ENCODE peak calls at places on chromosomes 16 and 17, in seven cellular contexts. One of them, this sample, is unnamed.
A peak's percentile ranks its signal among the peaks of the same experiment; 100 is the strongest.

GRCh38 chr16:75044800-75045361 is 46.1 kb downstream of the ZNRF1 start:
- DNase-seq in stomach: no peak
- DNase-seq in OCI-LY7: no peak
- DNase-seq in HFF-Myc: no peak
- DNase-seq in left ventricle myocardium inferior: peak; percentile 46
- DNase-seq in upper lobe of right lung: peak; percentile 69
- DNase-seq in tibial nerve: peak; percentile 35
- DNase-seq in this sample: no peak

GRCh38 chr17:12365805-12366204 is 299.9 kb upstream of the MYOCD start:
- DNase-seq in HFF-Myc: no peak
- DNase-seq in upper lobe of right lung: no peak
- DNase-seq in OCI-LY7: no peak
- DNase-seq in stomach: no peak
- DNase-seq in tibial nerve: no peak
- DNase-seq in left ventricle myocardium inferior: no peak
- DNase-seq in this sample: no peak

GRCh38 chr17:76716146-76716833 is 5.5 kb upstream of the MXRA7 start:
- DNase-seq in HFF-Myc: peak; percentile 56
- DNase-seq in OCI-LY7: no peak
- DNase-seq in tibial nerve: peak; percentile 17
- DNase-seq in stomach: peak; percentile 48
- DNase-seq in upper lobe of right lung: peak; percentile 63
- DNase-seq in left ventricle myocardium inferior: peak; percentile 42
- DNase-seq in this sample: no peak

GRCh38 chr17:64120159-64120558 is 9.8 kb downstream of the ERN1 start:
- DNase-seq in upper lobe of right lung: no peak
- DNase-seq in tibial nerve: no peak
- DNase-seq in stomach: no peak
- DNase-seq in HFF-Myc: no peak
- DNase-seq in left ventricle myocardium inferior: no peak
- DNase-seq in OCI-LY7: no peak
- DNase-seq in this sample: no peak

GRCh38 chr17:888998-889401 is 90.6 kb downstream of the NXN start:
- DNase-seq in OCI-LY7: peak; percentile 89
- DNase-seq in upper lobe of right lung: no peak
- DNase-seq in left ventricle myocardium inferior: no peak
- DNase-seq in HFF-Myc: no peak
- DNase-seq in tibial nerve: no peak
- DNase-seq in stomach: no peak
- DNase-seq in this sample: no peak

GRCh38 chr16:14489460-14489859 is 140.6 kb downstream of the PARN start:
- DNase-seq in tibial nerve: no peak
- DNase-seq in OCI-LY7: peak; percentile 52
- DNase-seq in left ventricle myocardium inferior: no peak
- DNase-seq in stomach: no peak
- DNase-seq in upper lobe of right lung: no peak
- DNase-seq in HFF-Myc: peak; percentile 79
- DNase-seq in this sample: no peak

GRCh38 chr17:72683506-72684404 is 408.7 kb downstream of the SLC39A11 start:
- DNase-seq in left ventricle myocardium inferior: no peak
- DNase-seq in stomach: peak; percentile 38
- DNase-seq in HFF-Myc: no peak
- DNase-seq in tibial nerve: no peak
- DNase-seq in OCI-LY7: no peak
- DNase-seq in upper lobe of right lung: peak; percentile 74
- DNase-seq in this sample: no peak

GRCh38 chr17:59859444-59860025 is 33.2 kb downstream of the TUBD1 start:
- DNase-seq in upper lobe of right lung: no peak
- DNase-seq in stomach: no peak
- DNase-seq in OCI-LY7: peak; percentile 47
- DNase-seq in tibial nerve: no peak
- DNase-seq in HFF-Myc: no peak
- DNase-seq in left ventricle myocardium inferior: no peak
- DNase-seq in this sample: no peak

GRCh38 chr16:86647561-86647960 is 69.2 kb downstream of the FOXL1 start:
- DNase-seq in stomach: no peak
- DNase-seq in HFF-Myc: no peak
- DNase-seq in left ventricle myocardium inferior: no peak
- DNase-seq in OCI-LY7: no peak
- DNase-seq in upper lobe of right lung: no peak
- DNase-seq in tibial nerve: no peak
- DNase-seq in this sample: no peak

GRCh38 chr17:77842148-77842905 is 116.2 kb upstream of the TNRC6C start:
- DNase-seq in tibial nerve: no peak
- DNase-seq in OCI-LY7: no peak
- DNase-seq in left ventricle myocardium inferior: peak; percentile 8
- DNase-seq in upper lobe of right lung: peak; percentile 44
- DNase-seq in HFF-Myc: no peak
- DNase-seq in stomach: no peak
- DNase-seq in this sample: no peak

GRCh38 chr16:83939266-83939856 is 13.7 kb upstream of the OSGIN1 start:
- DNase-seq in tibial nerve: no peak
- DNase-seq in upper lobe of right lung: no peak
- DNase-seq in stomach: no peak
- DNase-seq in HFF-Myc: no peak
- DNase-seq in left ventricle myocardium inferior: no peak
- DNase-seq in OCI-LY7: no peak
- DNase-seq in this sample: no peak

GRCh38 chr17:1649844-1650409 is at the start of gene RILP:
- DNase-seq in upper lobe of right lung: peak; percentile 95
- DNase-seq in tibial nerve: peak; percentile 48
- DNase-seq in OCI-LY7: no peak
- DNase-seq in HFF-Myc: no peak
- DNase-seq in stomach: peak; percentile 95
- DNase-seq in left ventricle myocardium inferior: peak; percentile 87
- DNase-seq in this sample: peak; percentile 94

GRCh38 chr16:77794586-77794985 is 6.2 kb downstream of the VAT1L start:
- DNase-seq in upper lobe of right lung: no peak
- DNase-seq in OCI-LY7: no peak
- DNase-seq in tibial nerve: no peak
- DNase-seq in left ventricle myocardium inferior: no peak
- DNase-seq in stomach: no peak
- DNase-seq in HFF-Myc: no peak
- DNase-seq in this sample: no peak

GRCh38 chr16:3857189-3858013 is 23.1 kb downstream of the CREBBP start:
- DNase-seq in HFF-Myc: no peak
- DNase-seq in stomach: no peak
- DNase-seq in OCI-LY7: no peak
- DNase-seq in left ventricle myocardium inferior: no peak
- DNase-seq in upper lobe of right lung: no peak
- DNase-seq in tibial nerve: no peak
- DNase-seq in this sample: no peak

GRCh38 chr17:71085238-71086033 is 916.1 kb downstream of the KCNJ2 start:
- DNase-seq in left ventricle myocardium inferior: no peak
- DNase-seq in HFF-Myc: no peak
- DNase-seq in stomach: peak; percentile 27
- DNase-seq in OCI-LY7: peak; percentile 58
- DNase-seq in tibial nerve: no peak
- DNase-seq in upper lobe of right lung: no peak
- DNase-seq in this sample: no peak

GRCh38 chr17:81097134-81097942 is 62.4 kb downstream of the BAIAP2 start:
- DNase-seq in HFF-Myc: no peak
- DNase-seq in upper lobe of right lung: peak; percentile 91
- DNase-seq in left ventricle myocardium inferior: peak; percentile 76
- DNase-seq in OCI-LY7: no peak
- DNase-seq in tibial nerve: peak; percentile 83
- DNase-seq in stomach: peak; percentile 74
- DNase-seq in this sample: peak; percentile 93

DNA sequence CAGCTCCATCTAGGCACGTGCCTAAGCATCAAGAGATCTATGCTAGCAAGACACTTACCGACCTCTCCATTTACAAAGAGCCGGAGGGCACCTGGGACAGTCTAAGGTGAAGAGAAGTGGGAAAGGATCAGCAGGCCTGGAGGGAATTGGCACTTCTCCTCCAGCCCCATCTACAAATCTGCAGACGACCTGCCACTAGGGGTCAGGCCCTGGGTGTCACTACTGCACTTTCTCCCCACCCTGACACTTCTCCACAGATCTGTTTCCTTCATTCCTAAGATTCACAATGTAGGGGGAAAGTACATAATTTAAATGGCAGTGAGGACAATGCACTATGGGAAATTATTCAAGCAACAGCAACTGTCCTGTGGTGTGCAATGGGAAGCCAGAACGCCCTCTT is 8.1 kb downstream of the MKS1 start:
- DNase-seq in OCI-LY7: no peak
- DNase-seq in tibial nerve: no peak
- DNase-seq in stomach: no peak
- DNase-seq in HFF-Myc: no peak
- DNase-seq in left ventricle myocardium inferior: no peak
- DNase-seq in upper lobe of right lung: no peak
- DNase-seq in this sample: no peak
- TF ChIP-seq CTCF in OCI-LY7: peak; percentile 63
- TF ChIP-seq CTCF in tibial nerve: no peak
- TF ChIP-seq CTCF in stomach: no peak
- TF ChIP-seq CTCF in HFF-Myc: peak; percentile 18
- TF ChIP-seq CTCF in left ventricle myocardium inferior: no peak
- TF ChIP-seq CTCF in upper lobe of right lung: no peak
- TF ChIP-seq CTCF in this sample: no peak

DNA sequence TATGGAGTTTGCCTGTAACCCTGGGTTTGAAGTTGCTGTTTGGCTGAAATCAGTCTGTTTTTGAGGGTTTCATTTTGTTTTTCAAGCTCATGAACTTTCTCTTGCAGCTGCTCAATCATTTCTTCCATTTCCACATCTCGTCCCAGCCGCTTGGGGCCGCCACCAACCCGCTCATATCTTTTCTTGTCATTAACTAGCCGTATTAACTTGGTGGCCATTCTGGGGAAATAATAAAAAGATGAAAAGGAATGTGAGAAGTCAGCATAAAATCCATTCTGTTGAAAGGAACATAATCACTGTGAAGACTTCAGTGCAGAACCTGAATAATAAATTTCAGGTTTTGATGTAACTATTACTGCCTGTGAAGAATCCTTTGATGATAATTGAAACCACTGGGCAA is 11.5 kb downstream of the RPGRIP1L start:
- DNase-seq in HFF-Myc: no peak
- DNase-seq in left ventricle myocardium inferior: no peak
- DNase-seq in upper lobe of right lung: no peak
- DNase-seq in stomach: no peak
- DNase-seq in tibial nerve: no peak
- DNase-seq in OCI-LY7: no peak
- DNase-seq in this sample: no peak
- TF ChIP-seq CTCF in HFF-Myc: no peak
- TF ChIP-seq CTCF in left ventricle myocardium inferior: no peak
- TF ChIP-seq CTCF in upper lobe of right lung: no peak
- TF ChIP-seq CTCF in stomach: no peak
- TF ChIP-seq CTCF in tibial nerve: no peak
- TF ChIP-seq CTCF in OCI-LY7: no peak
- TF ChIP-seq CTCF in this sample: no peak

DNA sequence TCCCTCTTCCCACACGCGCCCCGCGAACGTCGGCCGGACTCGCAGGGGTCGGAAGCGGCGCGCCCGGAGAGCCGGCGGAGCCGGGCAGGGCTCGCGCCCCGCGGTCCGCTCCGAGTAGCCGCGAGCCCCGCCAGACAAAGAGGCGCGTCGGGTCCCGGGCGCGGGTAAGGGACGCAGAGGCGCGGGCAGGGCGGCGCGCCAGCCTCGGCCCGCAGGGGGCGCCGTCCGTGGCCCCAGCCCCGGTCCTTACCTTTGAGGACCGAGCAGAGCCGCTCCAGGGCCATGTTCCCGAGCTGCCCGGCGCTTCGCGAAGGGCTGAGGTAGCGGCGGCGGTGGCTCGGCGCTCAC is 442 bp downstream of the NETO2 start:
- DNase-seq in upper lobe of right lung: peak; percentile 76
- DNase-seq in stomach: peak; percentile 64
- DNase-seq in HFF-Myc: no peak
- DNase-seq in tibial nerve: no peak
- DNase-seq in OCI-LY7: peak; percentile 53
- DNase-seq in left ventricle myocardium inferior: peak; percentile 47
- DNase-seq in this sample: peak; percentile 75
- TF ChIP-seq CTCF in upper lobe of right lung: peak; percentile 58
- TF ChIP-seq CTCF in stomach: peak; percentile 69
- TF ChIP-seq CTCF in HFF-Myc: peak; percentile 55
- TF ChIP-seq CTCF in tibial nerve: peak; percentile 53
- TF ChIP-seq CTCF in OCI-LY7: peak; percentile 73
- TF ChIP-seq CTCF in left ventricle myocardium inferior: peak; percentile 70
- TF ChIP-seq CTCF in this sample: peak; percentile 32

GRCh38 chr17:44414394-44415155 is 25.1 kb upstream of the ITGA2B start:
- DNase-seq in left ventricle myocardium inferior: no peak
- DNase-seq in upper lobe of right lung: no peak
- DNase-seq in tibial nerve: no peak
- DNase-seq in OCI-LY7: no peak
- DNase-seq in HFF-Myc: no peak
- DNase-seq in stomach: no peak
- DNase-seq in this sample: no peak

GRCh38 chr17:44408786-44409185 is 19.3 kb upstream of the ITGA2B start:
- DNase-seq in OCI-LY7: no peak
- DNase-seq in left ventricle myocardium inferior: no peak
- DNase-seq in stomach: no peak
- DNase-seq in tibial nerve: no peak
- DNase-seq in upper lobe of right lung: no peak
- DNase-seq in HFF-Myc: no peak
- DNase-seq in this sample: no peak

DNA sequence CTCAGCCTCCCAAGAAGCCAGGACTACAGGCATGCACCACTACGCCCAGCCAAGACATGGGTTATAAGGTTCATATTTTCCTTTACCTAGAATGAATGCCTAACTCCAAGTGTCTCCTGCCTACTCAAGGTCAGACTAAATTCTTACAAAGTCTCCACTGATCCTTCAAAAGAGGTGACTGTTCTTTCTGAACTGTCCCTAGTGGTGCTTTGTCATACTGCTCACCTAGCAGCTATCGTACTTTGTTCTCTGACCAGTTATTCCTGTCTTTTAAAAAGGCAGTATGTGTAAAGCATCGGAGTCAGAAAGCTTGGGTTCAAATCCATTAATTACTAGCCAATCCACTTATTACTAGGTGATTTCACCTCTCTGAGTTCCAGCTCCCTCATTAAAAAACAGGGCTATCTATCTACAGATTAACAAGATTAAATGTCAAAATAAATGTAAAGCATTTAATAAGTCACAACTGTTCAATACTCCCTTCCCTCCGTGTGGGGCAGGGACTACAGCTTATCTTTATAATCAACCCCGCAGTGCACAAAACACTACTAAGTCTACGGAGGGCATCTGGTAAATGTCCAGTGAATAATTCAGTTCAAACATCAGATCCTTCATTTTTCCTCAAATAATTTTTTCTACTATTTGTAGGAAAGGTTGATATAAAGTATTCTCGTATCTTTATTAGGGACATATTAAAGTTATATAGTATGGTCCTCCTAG is 20.0 kb upstream of the ITGA2B start:
- DNase-seq in upper lobe of right lung: no peak
- DNase-seq in OCI-LY7: no peak
- DNase-seq in stomach: no peak
- DNase-seq in HFF-Myc: no peak
- DNase-seq in left ventricle myocardium inferior: no peak
- DNase-seq in tibial nerve: no peak
- DNase-seq in this sample: no peak
- TF ChIP-seq CTCF in upper lobe of right lung: no peak
- TF ChIP-seq CTCF in OCI-LY7: no peak
- TF ChIP-seq CTCF in stomach: no peak
- TF ChIP-seq CTCF in HFF-Myc: no peak
- TF ChIP-seq CTCF in left ventricle myocardium inferior: no peak
- TF ChIP-seq CTCF in tibial nerve: no peak
- TF ChIP-seq CTCF in this sample: no peak

This sample was measured in kidney.